ENCODE peak calls at places on chromosomes 2 and 18, in four cellular contexts. One of them, this sample, is unnamed.

GRCh38 chr2:173199303-173199702 is 123.7 kb downstream of the MAP3K20 start:
- DNase-seq in tibial artery: no peak
- DNase-seq in breast epithelium: no peak
- DNase-seq in MM.1S: no peak
- DNase-seq in this sample: no peak

GRCh38 chr2:63735931-63736820 is 105.5 kb upstream of the UGP2 start:
- DNase-seq in tibial artery: no peak
- DNase-seq in breast epithelium: no peak
- DNase-seq in MM.1S: no peak
- DNase-seq in this sample: no peak

GRCh38 chr2:213609570-213610170 is 325.4 kb downstream of the SPAG16 start:
- DNase-seq in MM.1S: no peak
- DNase-seq in breast epithelium: no peak
- DNase-seq in tibial artery: no peak
- DNase-seq in this sample: no peak

GRCh38 chr2:50346586-50347351 is 685.2 kb downstream of the NRXN1 start:
- DNase-seq in breast epithelium: no peak
- DNase-seq in tibial artery: no peak
- DNase-seq in MM.1S: no peak
- DNase-seq in this sample: no peak

GRCh38 chr2:71963295-71963694 is 184.4 kb downstream of the CYP26B1 start:
- DNase-seq in tibial artery: no peak
- DNase-seq in MM.1S: no peak
- DNase-seq in breast epithelium: no peak
- DNase-seq in this sample: no peak

GRCh38 chr2:228545749-228546148 is 364.3 kb upstream of the SPHKAP start:
- DNase-seq in breast epithelium: no peak
- DNase-seq in MM.1S: no peak
- DNase-seq in tibial artery: no peak
- DNase-seq in this sample: no peak

GRCh38 chr2:122886479-122887130 is 1131.2 kb downstream of the TSN start:
- DNase-seq in tibial artery: no peak
- DNase-seq in breast epithelium: no peak
- DNase-seq in MM.1S: no peak
- DNase-seq in this sample: no peak

GRCh38 chr2:162972383-162972782 is 133.8 kb upstream of the KCNH7 start:
- DNase-seq in MM.1S: no peak
- DNase-seq in breast epithelium: no peak
- DNase-seq in tibial artery: no peak
- DNase-seq in this sample: no peak

GRCh38 chr2:70371753-70372152 is 69.9 kb upstream of the FAM136A start:
- DNase-seq in breast epithelium: no peak
- DNase-seq in MM.1S: no peak
- DNase-seq in tibial artery: no peak
- DNase-seq in this sample: no peak

GRCh38 chr2:239021224-239021623 is 173.3 kb downstream of the TWIST2 start:
- DNase-seq in tibial artery: peak; percentile 23
- DNase-seq in breast epithelium: no peak
- DNase-seq in MM.1S: no peak
- DNase-seq in this sample: no peak

GRCh38 chr18:45793295-45793965 is 32.0 kb upstream of the SIGLEC15 start:
- DNase-seq in breast epithelium: no peak
- DNase-seq in tibial artery: no peak
- DNase-seq in MM.1S: no peak
- DNase-seq in this sample: no peak

GRCh38 chr2:200399046-200399445 is 92.6 kb downstream of the SPATS2L start:
- DNase-seq in tibial artery: no peak
- DNase-seq in breast epithelium: no peak
- DNase-seq in MM.1S: no peak
- DNase-seq in this sample: no peak

GRCh38 chr2:16168506-16169264 is 228.3 kb downstream of the MYCN start:
- DNase-seq in tibial artery: no peak
- DNase-seq in breast epithelium: no peak
- DNase-seq in MM.1S: no peak
- DNase-seq in this sample: no peak

GRCh38 chr18:63590368-63590767 is 3.2 kb downstream of the SERPINB13 start:
- DNase-seq in breast epithelium: no peak
- DNase-seq in MM.1S: no peak
- DNase-seq in tibial artery: no peak
- DNase-seq in this sample: no peak

GRCh38 chr2:32425719-32426141 is 68.9 kb downstream of the BIRC6 start:
- DNase-seq in breast epithelium: no peak
- DNase-seq in MM.1S: no peak
- DNase-seq in tibial artery: no peak
- DNase-seq in this sample: no peak

GRCh38 chr18:62586148-62586774 is 63.4 kb downstream of the ZCCHC2 start:
- DNase-seq in breast epithelium: peak; percentile 67
- DNase-seq in tibial artery: peak; percentile 76
- DNase-seq in MM.1S: peak; percentile 56
- DNase-seq in this sample: peak; percentile 41

GRCh38 chr2:68384485-68385107 is 19.5 kb downstream of the PLEK start:
- DNase-seq in tibial artery: no peak
- DNase-seq in MM.1S: no peak
- DNase-seq in breast epithelium: no peak
- DNase-seq in this sample: no peak

GRCh38 chr2:240931319-240931949 is 25.3 kb downstream of the CROCC2 start:
- DNase-seq in tibial artery: no peak
- DNase-seq in breast epithelium: peak; percentile 45
- DNase-seq in MM.1S: no peak
- DNase-seq in this sample: no peak

GRCh38 chr2:29479566-29479965 is 364.4 kb downstream of the CLIP4 start:
- DNase-seq in tibial artery: no peak
- DNase-seq in breast epithelium: no peak
- DNase-seq in MM.1S: no peak
- DNase-seq in this sample: no peak

GRCh38 chr2:240341064-240341463 is 94.4 kb upstream of the GPC1 start:
- DNase-seq in tibial artery: peak; percentile 51
- DNase-seq in breast epithelium: peak; percentile 40
- DNase-seq in MM.1S: no peak
- DNase-seq in this sample: no peak

GRCh38 chr2:240524963-240525718 is 32.6 kb downstream of the ANKMY1 start:
- DNase-seq in breast epithelium: peak; percentile 6
- DNase-seq in MM.1S: no peak
- DNase-seq in tibial artery: no peak
- DNase-seq in this sample: no peak

GRCh38 chr2:158928965-158929364 is 39.5 kb upstream of the TANC1 start:
- DNase-seq in tibial artery: no peak
- DNase-seq in MM.1S: no peak
- DNase-seq in breast epithelium: no peak
- DNase-seq in this sample: no peak

GRCh38 chr2:96537734-96538486 is 1.4 kb downstream of the ARID5A start:
- DNase-seq in MM.1S: peak; percentile 50
- DNase-seq in tibial artery: peak; percentile 74
- DNase-seq in breast epithelium: no peak
- DNase-seq in this sample: peak; percentile 78

GRCh38 chr2:219230201-219230540 is 565 bp downstream of the ANKZF1 start:
- DNase-seq in tibial artery: peak; percentile 79
- DNase-seq in MM.1S: peak; percentile 67
- DNase-seq in breast epithelium: no peak
- DNase-seq in this sample: no peak

GRCh38 chr2:40346535-40347354 is 105.1 kb downstream of the SLC8A1 start:
- DNase-seq in tibial artery: no peak
- DNase-seq in breast epithelium: no peak
- DNase-seq in MM.1S: no peak
- DNase-seq in this sample: no peak

GRCh38 chr18:44996261-44996660 is 315.6 kb downstream of the SETBP1 start:
- DNase-seq in tibial artery: no peak
- DNase-seq in MM.1S: no peak
- DNase-seq in breast epithelium: no peak
- DNase-seq in this sample: no peak

GRCh38 chr2:62216113-62216512 is 20.2 kb downstream of the B3GNT2 start:
- DNase-seq in breast epithelium: no peak
- DNase-seq in tibial artery: no peak
- DNase-seq in MM.1S: no peak
- DNase-seq in this sample: no peak

GRCh38 chr2:26852405-26853348 is 4.7 kb downstream of the DPYSL5 start:
- DNase-seq in breast epithelium: no peak
- DNase-seq in tibial artery: no peak
- DNase-seq in MM.1S: no peak
- DNase-seq in this sample: no peak

GRCh38 chr2:43539991-43540860 is 55.6 kb downstream of the THADA start:
- DNase-seq in breast epithelium: no peak
- DNase-seq in tibial artery: peak; percentile 95
- DNase-seq in MM.1S: no peak
- DNase-seq in this sample: no peak

GRCh38 chr2:133810559-133810958 is 242.3 kb upstream of the NCKAP5 start:
- DNase-seq in tibial artery: no peak
- DNase-seq in MM.1S: no peak
- DNase-seq in breast epithelium: no peak
- DNase-seq in this sample: no peak

GRCh38 chr2:77513191-77513590 is 9.0 kb downstream of the LRRTM4 start:
- DNase-seq in breast epithelium: no peak
- DNase-seq in MM.1S: no peak
- DNase-seq in tibial artery: no peak
- DNase-seq in this sample: no peak

GRCh38 chr2:88227446-88227845 is 57.3 kb downstream of the THNSL2 start:
- DNase-seq in MM.1S: no peak
- DNase-seq in tibial artery: no peak
- DNase-seq in breast epithelium: no peak
- DNase-seq in this sample: no peak

GRCh38 chr2:166419616-166419934 is 43.8 kb upstream of the SCN9A start:
- DNase-seq in tibial artery: no peak
- DNase-seq in breast epithelium: no peak
- DNase-seq in MM.1S: peak; percentile 8
- DNase-seq in this sample: no peak

GRCh38 chr2:84701880-84702279 is 179.0 kb downstream of the TRABD2A start:
- DNase-seq in breast epithelium: no peak
- DNase-seq in MM.1S: no peak
- DNase-seq in tibial artery: no peak
- DNase-seq in this sample: no peak

GRCh38 chr2:224190871-224191270 is 151.8 kb upstream of the SERPINE2 start:
- DNase-seq in breast epithelium: no peak
- DNase-seq in MM.1S: no peak
- DNase-seq in tibial artery: no peak
- DNase-seq in this sample: no peak

GRCh38 chr2:126754240-126755004 is 98.5 kb downstream of the GYPC start:
- DNase-seq in tibial artery: no peak
- DNase-seq in breast epithelium: no peak
- DNase-seq in MM.1S: no peak
- DNase-seq in this sample: no peak

GRCh38 chr2:78407960-78408794 is 617.3 kb upstream of the REG3G start:
- DNase-seq in tibial artery: no peak
- DNase-seq in MM.1S: no peak
- DNase-seq in breast epithelium: no peak
- DNase-seq in this sample: no peak

GRCh38 chr2:12607971-12608370 is 108.8 kb upstream of the TRIB2 start:
- DNase-seq in MM.1S: no peak
- DNase-seq in breast epithelium: no peak
- DNase-seq in tibial artery: no peak
- DNase-seq in this sample: no peak

GRCh38 chr2:79964966-79965365 is 339.6 kb downstream of the LRRTM1 start:
- DNase-seq in MM.1S: no peak
- DNase-seq in tibial artery: no peak
- DNase-seq in breast epithelium: no peak
- DNase-seq in this sample: no peak

GRCh38 chr2:232523682-232524597 is 2.0 kb upstream of the CHRND start:
- DNase-seq in MM.1S: no peak
- DNase-seq in breast epithelium: no peak
- DNase-seq in tibial artery: no peak
- DNase-seq in this sample: no peak
- H3K4me3 ChIP-seq in MM.1S: no peak overlapping the region
- H3K4me3 ChIP-seq in breast epithelium: peak overlapping the region; percentile 18
- H3K4me3 ChIP-seq in tibial artery: peak overlapping the region; percentile 26
- H3K4me3 ChIP-seq in this sample: no peak overlapping the region

GRCh38 chr18:78427081-78427480 is 552.5 kb upstream of the SALL3 start:
- DNase-seq in tibial artery: no peak
- DNase-seq in MM.1S: no peak
- DNase-seq in breast epithelium: no peak
- DNase-seq in this sample: no peak
- H3K27me3 ChIP-seq in tibial artery: no peaks in the 10 kb centered on the region
- H3K27me3 ChIP-seq in MM.1S: no peaks in the 10 kb centered on the region
- H3K27me3 ChIP-seq in breast epithelium: peaks cover 4% of the 10 kb centered on the region
- H3K27me3 ChIP-seq in this sample: no peaks in the 10 kb centered on the region

GRCh38 chr2:58047969-58048368 is 1.4 kb downstream of the VRK2 start:
- DNase-seq in tibial artery: no peak
- DNase-seq in breast epithelium: no peak
- DNase-seq in MM.1S: no peak
- DNase-seq in this sample: no peak
- H3K4me3 ChIP-seq in tibial artery: no peak overlapping the region
- H3K4me3 ChIP-seq in breast epithelium: no peak overlapping the region
- H3K4me3 ChIP-seq in MM.1S: peak overlapping the region; percentile 63
- H3K4me3 ChIP-seq in this sample: no peak overlapping the region

DNA sequence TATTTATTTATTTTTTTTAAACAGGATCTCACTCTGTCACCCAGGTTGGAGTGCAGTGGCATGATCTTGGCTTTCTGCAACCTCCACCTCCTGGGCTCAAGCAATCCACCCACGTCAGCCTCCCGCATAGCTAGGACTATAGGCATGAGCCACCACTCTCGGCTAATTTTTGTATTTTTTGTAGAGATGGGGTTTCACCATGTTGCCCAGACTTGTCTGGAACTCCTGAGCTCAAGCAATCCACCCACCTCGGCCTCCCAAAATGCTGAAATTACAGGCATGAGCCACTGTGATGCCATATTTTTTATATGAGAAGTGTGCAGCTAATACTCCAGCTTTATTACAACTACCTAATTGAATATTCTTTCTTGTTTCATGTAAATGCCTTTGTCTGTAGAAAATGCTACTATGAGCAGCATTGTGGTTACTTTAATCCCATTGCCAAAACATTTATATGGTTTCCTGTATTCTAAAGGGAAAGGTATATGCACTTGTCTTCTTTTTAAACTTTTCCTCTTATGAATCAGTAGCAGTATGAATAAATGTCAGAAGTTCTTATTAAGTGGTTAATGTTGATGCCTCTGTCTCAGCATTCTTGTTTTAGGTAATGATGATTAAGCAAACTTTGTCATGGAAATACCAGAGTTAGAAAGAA is 9.5 kb upstream of the BCL2L11 start:
- DNase-seq in tibial artery: no peak
- DNase-seq in MM.1S: no peak
- DNase-seq in breast epithelium: no peak
- DNase-seq in this sample: no peak
- H3K27me3 ChIP-seq in tibial artery: no peaks in the 10 kb centered on the region
- H3K27me3 ChIP-seq in MM.1S: no peaks in the 10 kb centered on the region
- H3K27me3 ChIP-seq in breast epithelium: no peaks in the 10 kb centered on the region
- H3K27me3 ChIP-seq in this sample: peaks cover 13% of the 10 kb centered on the region

DNA sequence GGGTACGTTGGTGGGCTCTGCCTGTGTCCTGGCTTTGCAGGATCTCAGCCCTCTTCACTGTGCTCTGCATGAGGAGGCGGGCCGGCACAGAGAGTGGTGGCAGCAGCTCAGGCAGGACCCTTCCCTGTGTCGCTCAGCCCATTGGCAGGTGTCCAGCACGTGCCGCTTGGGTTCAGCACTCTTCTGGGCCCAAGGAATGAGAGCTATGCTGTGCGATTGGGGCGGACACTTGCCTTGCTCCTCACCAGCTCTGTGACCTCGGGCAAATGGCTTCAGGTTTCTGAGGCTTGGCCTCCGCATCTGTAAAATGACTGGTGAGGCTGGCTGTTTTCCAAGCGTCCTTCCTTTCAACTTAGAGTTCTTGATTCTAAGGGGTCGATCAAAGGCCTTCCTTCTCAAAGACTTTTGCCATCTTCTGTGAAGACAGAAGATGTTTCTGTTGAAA is 35.5 kb downstream of the GLI2 start:
- DNase-seq in tibial artery: no peak
- DNase-seq in MM.1S: no peak
- DNase-seq in breast epithelium: no peak
- DNase-seq in this sample: no peak
- H3K4me3 ChIP-seq in tibial artery: no peak overlapping the region
- H3K4me3 ChIP-seq in MM.1S: no peak overlapping the region
- H3K4me3 ChIP-seq in breast epithelium: no peak overlapping the region
- H3K4me3 ChIP-seq in this sample: no peak overlapping the region